ENCODE peak calls at places on chromosomes 11 and 22, in eight cellular contexts. Z is Panc1, S is vagina, X is prostate gland, M is SK-N-MC, Y is GM12878, V is K562, H is GM23338. A is an unnamed sample.

GRCh38 chr22:47402876-47403525 is 640.6 kb downstream of the TBC1D22A start:
- DNase-seq in Z (no peak), S (no peak), X (no peak), M (no peak), Y (no peak), V (no peak), H (no peak), A (no peak)

GRCh38 chr11:106989056-106989455 is 29.2 kb downstream of the GUCY1A2 start:
- DNase-seq in Z (no peak), S (no peak), X (no peak), M (no peak), Y (no peak), V (no peak), H (no peak), A (no peak)

GRCh38 chr11:95327273-95327948 is 96.4 kb upstream of the SESN3 start:
- DNase-seq in Z (no peak), S (no peak), X (no peak), M (no peak), Y (no peak), V (no peak), H (no peak), A (no peak)

GRCh38 chr11:69446108-69446507 is 35.4 kb upstream of the LINC01488 start:
- DNase-seq in Z (no peak), S (no peak), X (no peak), M (no peak), Y (no peak), V (no peak), H (no peak), A (no peak)

GRCh38 chr11:77081381-77081851 is 14.6 kb downstream of the CAPN5 start:
- DNase-seq in Z (no peak), S (no peak), X (no peak), M (no peak), Y (no peak), V (no peak), H (no peak), A (peak)

GRCh38 chr22:50683086-50683993 is 10.7 kb downstream of the SHANK3 start:
- DNase-seq in Z (no peak), S (peak), X (no peak), M (no peak), Y (peak), V (no peak), H (no peak), A (no peak)

GRCh38 chr11:107545101-107545514 is 20.4 kb downstream of the ALKBH8 start:
- DNase-seq in Z (no peak), S (no peak), X (no peak), M (no peak), Y (no peak), V (no peak), H (no peak), A (no peak)

GRCh38 chr11:111309516-111309915 is 11.2 kb downstream of the POU2AF3 start:
- DNase-seq in Z (no peak), S (no peak), X (no peak), M (no peak), Y (no peak), V (no peak), H (no peak), A (no peak)

GRCh38 chr11:70029115-70029830 is 48.8 kb upstream of the ANO1 start:
- DNase-seq in Z (no peak), S (peak), X (no peak), M (no peak), Y (no peak), V (no peak), H (peak), A (no peak)

GRCh38 chr11:133197425-133197824 is 334.9 kb downstream of the OPCML start:
- DNase-seq in Z (no peak), S (peak), X (no peak), M (no peak), Y (no peak), V (no peak), H (no peak), A (no peak)

GRCh38 chr11:17767914-17768313 is 33.3 kb downstream of the KCNC1 start:
- DNase-seq in Z (no peak), S (no peak), X (no peak), M (no peak), Y (no peak), V (no peak), H (no peak), A (no peak)

GRCh38 chr11:126355324-126355925 is at the start of gene ST3GAL4:
- DNase-seq in Z (no peak), S (peak), X (peak), M (no peak), Y (peak), V (peak), H (peak), A (peak)

GRCh38 chr11:77473801-77474508 is at the start of gene PAK1:
- DNase-seq in Z (peak), S (no peak), X (peak), M (no peak), Y (no peak), V (peak), H (peak), A (peak)

GRCh38 chr22:30245985-30246901 is at the start of gene LIF:
- DNase-seq in Z (no peak), S (no peak), X (no peak), M (no peak), Y (no peak), V (peak), H (peak), A (no peak)

GRCh38 chr22:41504397-41504796 is 35.5 kb downstream of the ACO2 start:
- DNase-seq in Z (no peak), S (no peak), X (no peak), M (no peak), Y (no peak), V (no peak), H (no peak), A (no peak)

GRCh38 chr11:9688716-9689511 is 25.0 kb downstream of the SWAP70 start:
- DNase-seq in Z (peak), S (no peak), X (peak), M (no peak), Y (peak), V (no peak), H (no peak), A (no peak)

GRCh38 chr22:39920134-39920743 is 19.4 kb downstream of the GRAP2 start:
- DNase-seq in Z (no peak), S (no peak), X (no peak), M (no peak), Y (no peak), V (peak), H (no peak), A (no peak)

GRCh38 chr11:118046964-118047700 is 29.7 kb upstream of the TMPRSS4 start:
- DNase-seq in Z (no peak), S (no peak), X (no peak), M (no peak), Y (no peak), V (no peak), H (no peak), A (no peak)

DNA sequence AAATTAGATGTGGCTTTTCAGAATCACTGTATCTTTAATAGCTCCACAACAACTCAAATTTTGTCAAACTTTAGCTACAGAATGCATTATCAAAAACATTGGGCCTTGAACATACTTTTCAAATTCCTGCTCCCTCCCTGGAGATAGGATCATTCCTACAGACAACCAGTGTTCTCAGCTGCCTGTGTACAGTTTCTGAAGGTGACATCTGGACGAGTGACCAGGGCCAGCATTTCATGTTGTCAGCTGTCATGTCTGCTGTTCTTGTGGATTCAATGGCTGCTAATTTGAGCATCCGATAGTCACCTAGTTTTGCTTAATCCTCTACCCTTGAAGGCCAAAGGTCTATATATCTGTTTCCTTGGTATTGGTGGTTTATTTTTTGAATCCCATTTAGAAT is 188.2 kb downstream of the DBX1 start:
- DNase-seq in Z (no peak), S (no peak), X (no peak), M (no peak), Y (no peak), V (no peak), H (no peak), A (no peak)
- H3K27ac ChIP-seq in Z (no peak), S (no peak), X (no peak), M (no peak), Y (no peak), V (no peak), H (no peak), A (no peak)

DNA sequence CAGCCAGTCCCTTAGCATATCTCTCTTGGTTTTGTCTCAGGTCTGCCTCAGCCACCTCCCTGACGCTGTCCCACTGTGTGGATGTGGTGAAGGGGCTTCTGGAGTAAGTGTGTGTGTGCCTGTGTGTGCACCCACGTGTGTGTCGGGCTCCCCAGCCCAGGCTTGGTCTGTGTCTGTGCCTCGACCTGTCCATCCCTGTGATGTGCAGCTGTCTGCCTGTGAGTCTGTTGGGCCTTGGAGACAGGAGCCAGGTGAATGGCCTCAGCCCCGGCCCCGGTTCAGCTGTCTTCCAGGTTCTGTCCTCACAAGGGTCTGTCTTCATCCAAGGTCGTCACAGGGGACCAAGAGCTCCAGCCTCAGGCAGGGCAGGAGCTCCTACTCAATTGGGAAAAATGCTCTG is 9.8 kb downstream of the ATG16L2 start:
- DNase-seq in Z (no peak), S (no peak), X (no peak), M (no peak), Y (no peak), V (no peak), H (no peak), A (peak)
- TF ChIP-seq POLR2AphosphoS5 in Z (no peak), S (no peak), X (no peak), M (no peak), Y (no peak), V (no peak), H (no peak), A (no peak)

GRCh38 chr11:46981429-46981828 is 44.9 kb downstream of the CSTPP1 start:
- DNase-seq in Z (no peak), S (no peak), X (no peak), M (no peak), Y (no peak), V (no peak), H (no peak), A (no peak)

GRCh38 chr11:46977940-46978595 is 41.5 kb downstream of the CSTPP1 start:
- DNase-seq in Z (no peak), S (no peak), X (no peak), M (no peak), Y (no peak), V (no peak), H (no peak), A (no peak)

GRCh38 chr11:46976182-46976854 is 39.8 kb downstream of the CSTPP1 start:
- DNase-seq in Z (no peak), S (no peak), X (no peak), M (no peak), Y (peak), V (no peak), H (no peak), A (no peak)

GRCh38 chr11:46979358-46979757 is 42.8 kb downstream of the CSTPP1 start:
- DNase-seq in Z (no peak), S (no peak), X (no peak), M (no peak), Y (no peak), V (no peak), H (no peak), A (no peak)

GRCh38 chr11:46977038-46977818 is 40.7 kb downstream of the CSTPP1 start:
- DNase-seq in Z (no peak), S (no peak), X (no peak), M (no peak), Y (no peak), V (no peak), H (peak), A (no peak)
- H3K27ac ChIP-seq in Z (no peak), S (no peak), X (no peak), M (no peak), Y (no peak), V (no peak), H (no peak), A (no peak)

DNA sequence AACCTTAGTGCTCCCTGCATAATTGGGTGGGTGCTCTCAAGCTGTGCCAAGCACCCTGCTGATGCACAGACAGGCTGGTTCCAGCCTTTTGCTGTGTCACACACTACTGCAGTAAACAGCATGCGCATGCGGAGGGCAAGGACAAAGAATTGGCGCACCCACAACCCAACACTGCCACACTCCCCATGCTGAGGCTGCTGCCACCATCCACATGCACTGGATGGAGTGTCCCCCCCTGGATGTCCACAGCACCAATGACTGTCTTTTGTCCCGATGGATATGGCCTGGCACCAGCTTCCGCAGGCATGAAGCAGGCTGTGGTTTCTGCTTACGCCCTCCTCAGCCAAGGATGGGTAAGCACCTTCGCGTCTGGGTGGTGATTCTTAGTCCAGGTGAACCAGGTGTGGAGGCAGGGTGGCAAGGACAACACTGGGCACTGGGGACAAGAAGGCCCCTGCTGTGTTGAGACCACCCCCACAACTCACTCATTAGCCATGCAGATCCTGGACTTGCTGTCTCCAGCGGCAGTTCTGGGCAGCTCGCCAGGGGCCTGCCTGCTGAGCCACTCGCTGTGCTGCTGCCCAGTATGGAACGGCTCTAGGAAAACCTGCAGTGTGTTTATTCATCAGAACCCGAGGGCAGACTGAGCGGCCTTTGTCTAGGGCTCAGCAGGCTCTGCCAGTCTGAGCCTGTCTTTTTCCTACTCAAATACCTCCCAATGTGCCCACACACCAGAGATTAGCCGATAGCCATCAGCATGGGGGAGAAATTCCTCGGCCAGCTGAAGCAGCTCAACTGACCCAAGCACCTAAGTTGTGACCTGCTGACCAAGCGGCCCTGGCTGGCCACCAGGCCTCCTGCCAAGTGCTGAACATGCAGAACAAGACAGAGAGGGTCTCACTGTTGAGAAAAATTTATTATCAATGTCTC is 8.2 kb upstream of the NAP1L4 start:
- DNase-seq in Z (no peak), S (no peak), X (peak), M (no peak), Y (no peak), V (no peak), H (no peak), A (peak)
- TF ChIP-seq POLR2AphosphoS5 in Z (peak), S (no peak), X (peak), M (no peak), Y (no peak), V (no peak), H (peak), A (no peak)

DNA sequence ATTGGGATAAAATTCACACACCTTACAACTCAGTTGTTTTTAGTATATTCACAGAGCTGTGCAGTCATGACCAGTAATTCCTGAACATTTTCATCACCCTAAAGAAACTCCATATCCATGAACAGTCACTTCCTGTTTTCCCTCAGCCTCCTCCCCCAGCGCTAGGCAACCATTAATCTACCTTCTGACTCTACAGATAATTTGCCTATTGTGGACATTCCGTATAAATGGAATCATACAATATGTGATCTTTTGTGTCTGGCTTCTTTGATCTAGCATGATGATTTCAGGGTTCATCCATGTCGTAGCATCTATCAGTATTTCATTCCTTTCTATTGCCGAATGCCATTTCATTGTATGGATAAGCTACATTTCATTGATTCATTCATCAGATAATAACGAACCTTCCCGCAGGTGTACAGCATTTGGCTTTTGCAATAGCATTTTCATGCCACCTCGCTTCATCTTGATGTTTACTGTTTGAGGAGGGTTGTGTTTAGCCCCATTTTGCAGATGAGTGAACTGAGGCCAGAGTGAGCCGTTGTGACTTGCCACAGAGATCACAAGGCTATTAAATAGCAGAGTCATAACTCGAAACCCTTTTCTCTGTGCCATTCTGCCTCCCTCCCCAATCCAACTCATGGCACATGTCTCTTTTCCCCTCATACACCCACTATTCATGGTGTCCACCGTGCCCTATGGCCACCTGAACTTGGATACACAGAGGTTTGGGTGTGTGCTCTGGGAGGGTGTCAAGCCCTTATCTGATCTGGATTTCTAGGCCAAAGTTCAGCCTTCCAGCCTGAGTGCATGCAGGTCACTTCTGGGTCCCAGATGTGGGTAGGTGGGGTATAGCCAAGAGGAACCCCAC is 11.1 kb upstream of the MYH9 start:
- DNase-seq in Z (no peak), S (no peak), X (no peak), M (no peak), Y (no peak), V (no peak), H (no peak), A (no peak)
- H3K27ac ChIP-seq in Z (no peak), S (no peak), X (no peak), M (no peak), Y (no peak), V (no peak), H (no peak), A (no peak)

GRCh38 chr11:6705905-6706535 is 22.9 kb upstream of the MRPL17 start:
- DNase-seq in Z (no peak), S (no peak), X (peak), M (peak), Y (no peak), V (peak), H (peak), A (no peak)

DNA sequence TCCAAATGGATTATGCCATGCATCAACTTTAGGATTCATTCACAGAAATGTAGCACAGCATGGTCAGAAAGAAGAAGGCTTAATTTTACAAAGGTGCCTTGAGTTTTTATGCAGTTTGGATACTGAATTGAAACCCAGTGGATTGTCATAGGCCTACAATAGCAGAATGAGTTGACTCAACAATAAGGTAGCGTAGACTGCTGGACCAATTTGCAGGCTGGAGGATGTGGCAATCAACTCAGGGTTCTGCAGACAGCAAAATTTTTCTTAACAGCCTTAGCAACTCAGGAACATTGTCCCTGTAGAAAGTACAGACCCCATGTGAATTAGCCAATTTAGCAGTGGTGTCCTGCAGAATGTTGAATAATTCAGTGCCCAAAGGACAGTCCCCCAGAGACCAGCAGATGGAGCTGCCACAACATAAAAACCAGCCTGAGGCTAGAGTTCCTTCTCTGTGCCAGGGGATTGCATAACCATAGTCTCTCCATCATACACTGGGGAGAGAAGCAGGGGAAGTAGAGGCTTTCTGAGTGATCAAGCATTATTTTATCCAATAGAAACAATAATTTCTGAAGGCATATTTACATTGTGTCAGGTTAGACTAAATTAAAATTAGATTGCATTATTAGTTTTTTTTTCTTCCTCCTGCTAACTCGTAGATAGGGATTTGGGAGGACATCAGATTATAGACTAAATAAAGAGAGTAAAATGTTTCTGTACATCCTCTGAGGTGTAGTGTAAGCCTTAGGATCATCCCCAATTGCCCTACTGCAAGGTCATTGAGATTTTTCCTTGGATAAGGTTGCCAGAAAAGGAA is 20.3 kb upstream of the MRPL17 start:
- DNase-seq in Z (no peak), S (no peak), X (peak), M (peak), Y (no peak), V (peak), H (peak), A (no peak)
- TF ChIP-seq POLR2AphosphoS5 in Z (no peak), S (no peak), X (peak), M (peak), Y (no peak), V (no peak), H (no peak), A (no peak)